ENCODE peak calls at places on chromosome 20, in four cellular contexts. One of them, this sample, is unnamed.

GRCh38 chr20:8361008-8361652 is 229.1 kb downstream of the PLCB1 start:
- DNase-seq in endothelial cell of umbilical vein: no peak
- DNase-seq in brain microvascular endothelial cell: peak
- DNase-seq in pancreas: no peak
- DNase-seq in this sample: no peak

GRCh38 chr20:53332022-53332824 is 261.4 kb downstream of the ZNF217 start:
- DNase-seq in endothelial cell of umbilical vein: no peak
- DNase-seq in brain microvascular endothelial cell: no peak
- DNase-seq in pancreas: no peak
- DNase-seq in this sample: no peak

GRCh38 chr20:1802385-1803215 is 92.6 kb upstream of the SIRPA start:
- DNase-seq in endothelial cell of umbilical vein: peak
- DNase-seq in brain microvascular endothelial cell: peak
- DNase-seq in pancreas: no peak
- DNase-seq in this sample: no peak

GRCh38 chr20:48680650-48681049 is 147.1 kb downstream of the PREX1 start:
- DNase-seq in endothelial cell of umbilical vein: no peak
- DNase-seq in brain microvascular endothelial cell: no peak
- DNase-seq in pancreas: no peak
- DNase-seq in this sample: no peak

GRCh38 chr20:62080249-62080993 is 14.7 kb upstream of the TAF4 start:
- DNase-seq in endothelial cell of umbilical vein: no peak
- DNase-seq in brain microvascular endothelial cell: no peak
- DNase-seq in pancreas: no peak
- DNase-seq in this sample: no peak

GRCh38 chr20:36866164-36866563 is 9.8 kb upstream of the TLDC2 start:
- DNase-seq in endothelial cell of umbilical vein: no peak
- DNase-seq in brain microvascular endothelial cell: no peak
- DNase-seq in pancreas: no peak
- DNase-seq in this sample: no peak

GRCh38 chr20:13220857-13221297 is at the start of gene ISM1:
- DNase-seq in endothelial cell of umbilical vein: no peak
- DNase-seq in brain microvascular endothelial cell: no peak
- DNase-seq in pancreas: peak
- DNase-seq in this sample: peak

GRCh38 chr20:43191946-43192847 is 2.5 kb upstream of the PTPRT start:
- DNase-seq in endothelial cell of umbilical vein: no peak
- DNase-seq in brain microvascular endothelial cell: no peak
- DNase-seq in pancreas: peak
- DNase-seq in this sample: no peak

GRCh38 chr20:36441416-36441815 is 99.9 kb upstream of the MYL9 start:
- DNase-seq in endothelial cell of umbilical vein: no peak
- DNase-seq in brain microvascular endothelial cell: no peak
- DNase-seq in pancreas: no peak
- DNase-seq in this sample: no peak

GRCh38 chr20:41499961-41500725 is 118.0 kb downstream of the CHD6 start:
- DNase-seq in endothelial cell of umbilical vein: no peak
- DNase-seq in brain microvascular endothelial cell: peak
- DNase-seq in pancreas: no peak
- DNase-seq in this sample: no peak

GRCh38 chr20:48632825-48633619 is 194.8 kb downstream of the PREX1 start:
- DNase-seq in endothelial cell of umbilical vein: no peak
- DNase-seq in brain microvascular endothelial cell: no peak
- DNase-seq in pancreas: no peak
- DNase-seq in this sample: no peak

GRCh38 chr20:13525225-13525940 is 113.3 kb downstream of the TASP1 start:
- DNase-seq in endothelial cell of umbilical vein: peak
- DNase-seq in brain microvascular endothelial cell: peak
- DNase-seq in pancreas: no peak
- DNase-seq in this sample: no peak

GRCh38 chr20:24542721-24543120 is 73.3 kb downstream of the SYNDIG1 start:
- DNase-seq in endothelial cell of umbilical vein: no peak
- DNase-seq in brain microvascular endothelial cell: no peak
- DNase-seq in pancreas: no peak
- DNase-seq in this sample: no peak

GRCh38 chr20:12030470-12030869 is 112.8 kb downstream of the BTBD3 start:
- DNase-seq in endothelial cell of umbilical vein: no peak
- DNase-seq in brain microvascular endothelial cell: no peak
- DNase-seq in pancreas: no peak
- DNase-seq in this sample: no peak

GRCh38 chr20:36591854-36592641 is 13.5 kb upstream of the RAB5IF start:
- DNase-seq in endothelial cell of umbilical vein: no peak
- DNase-seq in brain microvascular endothelial cell: no peak
- DNase-seq in pancreas: no peak
- DNase-seq in this sample: no peak

GRCh38 chr20:56606174-56606945 is 22.7 kb upstream of the TFAP2C start:
- DNase-seq in endothelial cell of umbilical vein: no peak
- DNase-seq in brain microvascular endothelial cell: no peak
- DNase-seq in pancreas: no peak
- DNase-seq in this sample: no peak

GRCh38 chr20:62416651-62417637 is 9.9 kb upstream of the CABLES2 start:
- DNase-seq in endothelial cell of umbilical vein: no peak
- DNase-seq in brain microvascular endothelial cell: no peak
- DNase-seq in pancreas: no peak
- DNase-seq in this sample: no peak

GRCh38 chr20:33493076-33493766 is 3.3 kb downstream of the CBFA2T2 start:
- DNase-seq in endothelial cell of umbilical vein: no peak
- DNase-seq in brain microvascular endothelial cell: no peak
- DNase-seq in pancreas: no peak
- DNase-seq in this sample: no peak

GRCh38 chr20:47406849-47407682 is 50.6 kb upstream of the ZMYND8 start:
- DNase-seq in endothelial cell of umbilical vein: no peak
- DNase-seq in brain microvascular endothelial cell: no peak
- DNase-seq in pancreas: no peak
- DNase-seq in this sample: no peak

GRCh38 chr20:51529027-51529749 is 13.3 kb downstream of the NFATC2 start:
- DNase-seq in endothelial cell of umbilical vein: peak
- DNase-seq in brain microvascular endothelial cell: peak
- DNase-seq in pancreas: no peak
- DNase-seq in this sample: no peak

GRCh38 chr20:61254881-61255589 is 3.0 kb downstream of the CDH4 start:
- DNase-seq in endothelial cell of umbilical vein: no peak
- DNase-seq in brain microvascular endothelial cell: no peak
- DNase-seq in pancreas: no peak
- DNase-seq in this sample: no peak

GRCh38 chr20:1934578-1935573 is 39.7 kb downstream of the SIRPA start:
- DNase-seq in endothelial cell of umbilical vein: no peak
- DNase-seq in brain microvascular endothelial cell: peak
- DNase-seq in pancreas: no peak
- DNase-seq in this sample: no peak

GRCh38 chr20:15560936-15561531 is 1012.2 kb downstream of the KIF16B start:
- DNase-seq in endothelial cell of umbilical vein: no peak
- DNase-seq in brain microvascular endothelial cell: no peak
- DNase-seq in pancreas: no peak
- DNase-seq in this sample: no peak

GRCh38 chr20:53165452-53165851 is 193.3 kb downstream of the TSHZ2 start:
- DNase-seq in endothelial cell of umbilical vein: no peak
- DNase-seq in brain microvascular endothelial cell: no peak
- DNase-seq in pancreas: no peak
- DNase-seq in this sample: no peak

GRCh38 chr20:50098259-50098658 is 14.7 kb downstream of the UBE2V1 start:
- DNase-seq in endothelial cell of umbilical vein: no peak
- DNase-seq in brain microvascular endothelial cell: no peak
- DNase-seq in pancreas: no peak
- DNase-seq in this sample: no peak

GRCh38 chr20:50101281-50101680 is 11.7 kb downstream of the UBE2V1 start:
- DNase-seq in endothelial cell of umbilical vein: no peak
- DNase-seq in brain microvascular endothelial cell: no peak
- DNase-seq in pancreas: no peak
- DNase-seq in this sample: no peak

GRCh38 chr20:50099121-50099520 is 13.8 kb downstream of the UBE2V1 start:
- DNase-seq in endothelial cell of umbilical vein: no peak
- DNase-seq in brain microvascular endothelial cell: no peak
- DNase-seq in pancreas: no peak
- DNase-seq in this sample: no peak

GRCh38 chr20:50100552-50100951 is 12.4 kb downstream of the UBE2V1 start:
- DNase-seq in endothelial cell of umbilical vein: no peak
- DNase-seq in brain microvascular endothelial cell: no peak
- DNase-seq in pancreas: no peak
- DNase-seq in this sample: no peak

GRCh38 chr20:50099565-50099991 is 13.4 kb downstream of the UBE2V1 start:
- DNase-seq in endothelial cell of umbilical vein: no peak
- DNase-seq in brain microvascular endothelial cell: no peak
- DNase-seq in pancreas: no peak
- DNase-seq in this sample: no peak
- H3K27ac ChIP-seq in endothelial cell of umbilical vein: no peak
- H3K27ac ChIP-seq in brain microvascular endothelial cell: no peak
- H3K27ac ChIP-seq in pancreas: no peak
- H3K27ac ChIP-seq in this sample: no peak

DNA sequence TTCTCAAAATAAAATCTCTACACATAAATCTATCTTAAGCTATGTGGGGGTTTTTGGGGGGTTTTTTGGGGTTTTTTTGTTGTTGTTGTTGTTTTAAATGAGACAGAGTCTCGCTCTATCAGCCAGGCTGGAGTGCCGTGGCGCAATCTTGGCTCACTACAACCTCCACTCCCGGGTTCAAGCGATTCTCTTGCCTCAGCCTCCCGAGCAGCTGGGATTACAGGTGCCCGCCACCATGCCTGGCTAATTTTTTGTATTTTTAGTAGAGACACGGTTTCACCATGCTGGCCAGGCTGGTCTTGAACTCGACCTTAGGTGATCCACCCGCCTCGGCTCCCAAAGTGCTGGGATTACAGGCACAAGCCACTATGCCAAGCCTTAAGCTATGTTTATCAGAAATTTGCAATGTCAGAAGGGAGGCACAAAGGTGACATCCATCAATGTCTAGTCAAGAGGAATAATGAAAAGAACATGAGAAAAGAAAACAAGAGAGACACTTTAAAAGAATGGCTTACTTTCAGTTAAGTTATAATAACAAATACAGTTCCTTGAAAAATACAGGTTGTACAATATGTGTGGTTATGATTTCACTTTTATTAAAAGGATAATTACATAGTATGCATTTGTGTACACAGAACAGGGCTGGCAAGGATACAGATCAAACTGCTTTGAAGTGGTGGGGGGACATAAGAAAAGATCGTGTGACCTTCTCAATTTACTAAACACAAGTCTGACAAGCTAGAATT is 28.6 kb downstream of the SLC23A2 start:
- DNase-seq in endothelial cell of umbilical vein: peak
- DNase-seq in brain microvascular endothelial cell: no peak
- DNase-seq in pancreas: no peak
- DNase-seq in this sample: no peak
- H3K4me3 ChIP-seq in endothelial cell of umbilical vein: peak
- H3K4me3 ChIP-seq in brain microvascular endothelial cell: no peak
- H3K4me3 ChIP-seq in pancreas: no peak
- H3K4me3 ChIP-seq in this sample: no peak

DNA sequence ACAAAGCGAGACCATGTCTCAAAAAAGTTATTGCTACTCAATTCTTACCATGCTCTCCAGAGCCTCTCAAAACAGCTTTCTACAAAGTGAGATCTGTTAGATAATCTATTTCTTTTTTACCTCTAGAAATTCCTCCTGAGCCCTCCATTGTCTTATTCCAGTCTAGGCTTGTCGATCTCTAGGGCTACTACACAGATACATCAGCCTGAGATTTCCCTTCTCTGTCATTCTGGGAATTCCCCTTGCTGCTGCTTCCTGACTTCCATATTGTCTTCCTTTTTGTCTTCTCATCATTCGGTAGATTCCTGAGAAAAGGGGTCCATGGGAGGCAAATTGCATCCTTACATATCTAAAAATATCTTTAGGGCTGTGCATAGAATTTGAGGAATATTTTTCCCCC is 75.6 kb upstream of the GNRH2 start:
- DNase-seq in endothelial cell of umbilical vein: no peak
- DNase-seq in brain microvascular endothelial cell: no peak
- DNase-seq in pancreas: no peak
- DNase-seq in this sample: no peak
- H3K27ac ChIP-seq in endothelial cell of umbilical vein: no peak
- H3K27ac ChIP-seq in brain microvascular endothelial cell: no peak
- H3K27ac ChIP-seq in pancreas: no peak
- H3K27ac ChIP-seq in this sample: no peak

GRCh38 chr20:34558320-34559202 is at the start of gene MAP1LC3A:
- DNase-seq in endothelial cell of umbilical vein: peak
- DNase-seq in brain microvascular endothelial cell: peak
- DNase-seq in pancreas: peak
- DNase-seq in this sample: peak

GRCh38 chr20:34560614-34561013 is 2.1 kb downstream of the MAP1LC3A start:
- DNase-seq in endothelial cell of umbilical vein: no peak
- DNase-seq in brain microvascular endothelial cell: no peak
- DNase-seq in pancreas: no peak
- DNase-seq in this sample: no peak

GRCh38 chr20:34560141-34560523 is 1.6 kb downstream of the MAP1LC3A start:
- DNase-seq in endothelial cell of umbilical vein: no peak
- DNase-seq in brain microvascular endothelial cell: no peak
- DNase-seq in pancreas: no peak
- DNase-seq in this sample: no peak

GRCh38 chr20:34557936-34558319 is 590 bp upstream of the MAP1LC3A start:
- DNase-seq in endothelial cell of umbilical vein: no peak
- DNase-seq in brain microvascular endothelial cell: no peak
- DNase-seq in pancreas: no peak
- DNase-seq in this sample: no peak

DNA sequence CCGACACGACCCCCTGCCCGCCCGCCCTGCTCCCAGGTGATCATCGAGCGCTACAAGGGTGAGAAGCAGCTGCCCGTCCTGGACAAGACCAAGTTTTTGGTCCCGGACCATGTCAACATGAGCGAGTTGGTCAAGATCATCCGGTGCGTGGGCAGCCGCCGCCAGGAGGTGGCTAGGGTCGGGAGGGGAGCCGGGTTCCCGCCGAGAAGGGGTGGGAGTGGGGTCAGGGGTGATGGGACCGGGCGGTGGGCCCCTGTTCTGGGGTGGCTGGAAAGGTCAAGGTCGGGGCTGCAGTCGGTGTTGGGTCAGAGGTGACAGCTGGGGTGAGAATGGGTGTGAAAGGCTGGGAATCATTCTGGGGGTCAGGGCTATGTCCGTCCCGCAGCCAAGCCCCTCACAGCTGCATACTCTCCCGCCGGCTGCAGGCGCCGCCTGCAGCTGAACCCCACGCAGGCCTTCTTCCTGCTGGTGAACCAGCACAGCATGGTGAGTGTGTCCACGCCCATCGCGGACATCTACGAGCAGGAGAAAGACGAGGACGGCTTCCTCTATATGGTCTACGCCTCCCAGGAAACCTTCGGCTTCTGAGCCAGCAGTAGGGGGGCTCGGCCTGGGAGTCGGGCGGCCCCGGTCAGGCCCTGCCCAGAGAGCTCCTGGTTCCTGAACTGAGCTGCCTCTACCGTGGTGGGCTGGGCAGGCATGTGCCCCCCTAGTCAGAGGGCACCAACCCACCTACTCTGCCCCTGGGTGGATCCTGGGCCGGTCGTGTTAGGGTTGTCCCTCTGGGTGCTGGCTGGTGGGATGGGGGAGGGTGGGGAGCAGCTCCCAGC is 1.0 kb downstream of the MAP1LC3A start:
- DNase-seq in endothelial cell of umbilical vein: no peak
- DNase-seq in brain microvascular endothelial cell: no peak
- DNase-seq in pancreas: peak
- DNase-seq in this sample: no peak
- H3K4me3 ChIP-seq in endothelial cell of umbilical vein: no peak
- H3K4me3 ChIP-seq in brain microvascular endothelial cell: peak
- H3K4me3 ChIP-seq in pancreas: no peak
- H3K4me3 ChIP-seq in this sample: no peak